ENCODE peak calls at places on chromosomes 7 and 10, in ten cellular contexts. W is AG04450, R is left ventricle myocardium inferior, C is testis, T is RWPE1, X is heart right ventricle, H is upper lobe of right lung, B is A549, U is transverse colon, J is suprapubic skin. L is an unnamed sample.

GRCh38 chr10:91758303-91759146 is 39.7 kb upstream of the TNKS2 start:
- DNase-seq in W (peak), R (no peak), C (no peak), T (peak), X (no peak), H (no peak), B (peak), U (no peak), J (no peak), L (no peak)

GRCh38 chr7:77244222-77244934 is 44.8 kb upstream of the FGL2 start:
- DNase-seq in W (no peak), R (no peak), C (no peak), T (no peak), X (no peak), H (no peak), B (no peak), U (no peak), J (no peak), L (no peak)

GRCh38 chr10:80519936-80520650 is 17.6 kb upstream of the SH2D4B start:
- DNase-seq in W (no peak), R (no peak), C (no peak), T (no peak), X (no peak), H (no peak), B (no peak), U (no peak), J (no peak), L (no peak)

GRCh38 chr10:52566471-52567246 is 205.9 kb downstream of the MBL2 start:
- DNase-seq in W (peak), R (no peak), C (no peak), T (peak), X (no peak), H (no peak), B (peak), U (no peak), J (no peak), L (no peak)

GRCh38 chr10:50407077-50407801 is 155.9 kb upstream of the ASAH2 start:
- DNase-seq in W (no peak), R (no peak), C (no peak), T (no peak), X (no peak), H (no peak), B (no peak), U (no peak), J (no peak), L (no peak)

GRCh38 chr7:5417106-5418071 is 6.2 kb downstream of the TNRC18 start:
- DNase-seq in W (no peak), R (no peak), C (no peak), T (no peak), X (no peak), H (peak), B (peak), U (no peak), J (no peak), L (no peak)

GRCh38 chr10:2978111-2978510 is 89.2 kb upstream of the PFKP start:
- DNase-seq in W (no peak), R (no peak), C (no peak), T (peak), X (no peak), H (no peak), B (peak), U (no peak), J (no peak), L (no peak)

GRCh38 chr7:21942955-21943354 is 2.7 kb downstream of the CDCA7L start:
- DNase-seq in W (no peak), R (no peak), C (no peak), T (no peak), X (no peak), H (no peak), B (no peak), U (no peak), J (no peak), L (no peak)

GRCh38 chr7:111107989-111108388 is 17.1 kb downstream of the LRRN3 start:
- DNase-seq in W (no peak), R (no peak), C (no peak), T (no peak), X (no peak), H (no peak), B (no peak), U (no peak), J (no peak), L (no peak)

GRCh38 chr10:99534939-99535763 is 2.4 kb downstream of the NKX2-3 start:
- DNase-seq in W (no peak), R (no peak), C (no peak), T (peak), X (no peak), H (no peak), B (peak), U (peak), J (no peak), L (no peak)

GRCh38 chr7:47636693-47637175 is 54.8 kb upstream of the TNS3 start:
- DNase-seq in W (no peak), R (peak), C (no peak), T (no peak), X (no peak), H (no peak), B (no peak), U (no peak), J (no peak), L (no peak)

GRCh38 chr10:30725661-30726060 is 96.1 kb upstream of the LYZL2 start:
- DNase-seq in W (no peak), R (no peak), C (no peak), T (no peak), X (no peak), H (no peak), B (no peak), U (no peak), J (peak), L (no peak)

GRCh38 chr7:69598487-69599148 is 343 bp downstream of the AUTS2 start:
- DNase-seq in W (no peak), R (no peak), C (peak), T (peak), X (peak), H (peak), B (no peak), U (no peak), J (no peak), L (no peak)

GRCh38 chr10:122020202-122020601 is 31.2 kb downstream of the TACC2 start:
- DNase-seq in W (no peak), R (no peak), C (no peak), T (no peak), X (no peak), H (no peak), B (no peak), U (no peak), J (no peak), L (no peak)

GRCh38 chr7:7321681-7322080 is 139.3 kb downstream of the C1GALT1 start:
- DNase-seq in W (no peak), R (no peak), C (no peak), T (peak), X (no peak), H (no peak), B (peak), U (peak), J (no peak), L (no peak)

GRCh38 chr10:47269294-47269693 is 30.7 kb upstream of the GDF10 start:
- DNase-seq in W (no peak), R (no peak), C (no peak), T (no peak), X (no peak), H (no peak), B (no peak), U (no peak), J (no peak), L (no peak)

GRCh38 chr7:24777811-24778210 is 20.5 kb upstream of the GSDME start:
- DNase-seq in W (no peak), R (no peak), C (no peak), T (no peak), X (no peak), H (no peak), B (no peak), U (no peak), J (no peak), L (no peak)

GRCh38 chr7:66430164-66430545 is 198.5 kb upstream of the KCTD7 start:
- DNase-seq in W (no peak), R (no peak), C (no peak), T (no peak), X (no peak), H (no peak), B (no peak), U (peak), J (no peak), L (no peak)
- H3K27ac ChIP-seq in W (no peak), R (no peak), C (no peak), T (no peak), X (no peak), H (no peak), B (no peak), U (peak), J (no peak), L (no peak)

GRCh38 chr10:26739087-26739631 is 41.7 kb downstream of the PDSS1 start:
- DNase-seq in W (no peak), R (no peak), C (no peak), T (no peak), X (no peak), H (no peak), B (no peak), U (no peak), J (no peak), L (no peak)
- H3K27ac ChIP-seq in W (no peak), R (no peak), C (no peak), T (no peak), X (no peak), H (no peak), B (no peak), U (no peak), J (no peak), L (peak)

DNA sequence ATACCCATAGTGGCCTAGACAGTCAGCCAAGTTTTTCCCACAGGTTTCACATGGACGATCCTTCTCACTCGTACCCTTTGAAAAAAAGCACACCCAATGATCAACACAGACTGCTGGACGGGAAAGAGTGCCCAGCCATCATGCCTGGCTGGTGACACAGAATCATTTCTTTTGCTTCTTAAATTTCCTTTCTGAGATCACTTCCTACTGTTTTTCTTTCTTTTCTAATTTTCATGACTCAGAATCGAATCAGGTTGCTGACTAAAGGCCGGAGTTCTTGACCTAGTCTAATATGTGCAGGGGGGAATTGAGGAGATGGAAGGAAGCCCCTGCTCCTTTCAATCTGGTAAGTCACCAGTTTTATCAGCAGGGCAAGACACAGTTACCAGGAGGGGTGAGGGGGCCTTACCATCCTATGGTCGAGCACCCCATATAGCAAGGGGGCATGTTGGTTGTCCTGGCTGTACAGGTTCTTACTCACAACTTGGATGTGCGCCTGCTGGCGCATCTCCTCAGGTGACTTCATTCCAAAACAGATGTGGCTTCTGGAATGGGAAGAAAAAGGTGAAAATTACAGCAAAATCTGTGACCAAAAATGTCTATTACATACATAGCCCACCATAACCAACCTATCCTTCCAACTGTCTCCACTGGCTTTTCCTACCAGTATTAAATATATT is 3.5 kb downstream of the POLR3A start:
- DNase-seq in W (no peak), R (no peak), C (no peak), T (peak), X (no peak), H (no peak), B (no peak), U (no peak), J (no peak), L (no peak)
- H3K27ac ChIP-seq in W (peak), R (no peak), C (no peak), T (peak), X (no peak), H (no peak), B (no peak), U (no peak), J (no peak), L (peak)

GRCh38 chr10:90042075-90042474 is 340.7 kb downstream of the KIF20B start:
- DNase-seq in W (no peak), R (no peak), C (no peak), T (no peak), X (no peak), H (no peak), B (no peak), U (no peak), J (no peak), L (no peak)

GRCh38 chr10:90051474-90051873 is 350.1 kb downstream of the KIF20B start:
- DNase-seq in W (no peak), R (no peak), C (no peak), T (peak), X (peak), H (peak), B (no peak), U (no peak), J (no peak), L (peak)

GRCh38 chr10:90051053-90051452 is 349.7 kb downstream of the KIF20B start:
- DNase-seq in W (no peak), R (no peak), C (no peak), T (no peak), X (no peak), H (no peak), B (no peak), U (no peak), J (no peak), L (no peak)

GRCh38 chr10:90041585-90041984 is 340.2 kb downstream of the KIF20B start:
- DNase-seq in W (no peak), R (no peak), C (no peak), T (no peak), X (no peak), H (no peak), B (no peak), U (no peak), J (no peak), L (no peak)

DNA sequence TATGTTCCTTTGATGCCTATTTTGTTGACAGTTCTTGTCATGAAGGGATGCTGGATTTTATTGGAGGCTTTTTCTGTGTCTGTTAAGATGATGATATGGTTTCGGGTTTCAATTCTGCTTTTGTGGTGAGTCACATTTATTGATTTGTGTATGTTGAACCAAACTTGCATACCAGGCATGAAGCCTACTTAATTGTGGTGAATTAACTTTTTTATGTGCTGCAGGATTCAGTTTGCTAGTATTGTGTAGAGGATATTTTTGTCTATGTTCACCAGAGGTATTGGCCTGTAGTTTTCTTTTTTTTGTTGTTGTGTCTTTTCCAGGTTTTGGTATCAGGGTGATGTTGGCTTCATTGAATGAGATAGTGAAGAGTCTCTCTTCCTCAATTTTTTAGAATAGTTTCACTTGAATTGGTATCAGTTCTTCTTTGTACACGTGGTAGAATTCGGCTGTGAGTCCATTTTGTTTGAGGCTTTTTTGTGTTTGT is 345.9 kb downstream of the KIF20B start:
- DNase-seq in W (no peak), R (no peak), C (no peak), T (no peak), X (no peak), H (no peak), B (no peak), U (no peak), J (no peak), L (no peak)
- H3K27ac ChIP-seq in W (no peak), R (no peak), C (no peak), T (no peak), X (no peak), H (no peak), B (no peak), U (no peak), J (no peak), L (no peak)

GRCh38 chr7:82210422-82211184 is 233.0 kb downstream of the CACNA2D1 start:
- DNase-seq in W (no peak), R (no peak), C (no peak), T (no peak), X (no peak), H (no peak), B (no peak), U (no peak), J (no peak), L (no peak)
- H3K27ac ChIP-seq in W (no peak), R (no peak), C (no peak), T (no peak), X (no peak), H (no peak), B (no peak), U (no peak), J (no peak), L (no peak)

GRCh38 chr10:20596911-20597310 is 300.2 kb downstream of the NEBL start:
- DNase-seq in W (no peak), R (no peak), C (no peak), T (no peak), X (no peak), H (no peak), B (no peak), U (no peak), J (no peak), L (no peak)

GRCh38 chr10:20598590-20598989 is 298.5 kb downstream of the NEBL start:
- DNase-seq in W (peak), R (peak), C (peak), T (peak), X (peak), H (no peak), B (peak), U (no peak), J (peak), L (peak)

GRCh38 chr10:20593649-20594048 is 303.5 kb downstream of the NEBL start:
- DNase-seq in W (no peak), R (no peak), C (no peak), T (no peak), X (no peak), H (no peak), B (no peak), U (no peak), J (no peak), L (no peak)

DNA sequence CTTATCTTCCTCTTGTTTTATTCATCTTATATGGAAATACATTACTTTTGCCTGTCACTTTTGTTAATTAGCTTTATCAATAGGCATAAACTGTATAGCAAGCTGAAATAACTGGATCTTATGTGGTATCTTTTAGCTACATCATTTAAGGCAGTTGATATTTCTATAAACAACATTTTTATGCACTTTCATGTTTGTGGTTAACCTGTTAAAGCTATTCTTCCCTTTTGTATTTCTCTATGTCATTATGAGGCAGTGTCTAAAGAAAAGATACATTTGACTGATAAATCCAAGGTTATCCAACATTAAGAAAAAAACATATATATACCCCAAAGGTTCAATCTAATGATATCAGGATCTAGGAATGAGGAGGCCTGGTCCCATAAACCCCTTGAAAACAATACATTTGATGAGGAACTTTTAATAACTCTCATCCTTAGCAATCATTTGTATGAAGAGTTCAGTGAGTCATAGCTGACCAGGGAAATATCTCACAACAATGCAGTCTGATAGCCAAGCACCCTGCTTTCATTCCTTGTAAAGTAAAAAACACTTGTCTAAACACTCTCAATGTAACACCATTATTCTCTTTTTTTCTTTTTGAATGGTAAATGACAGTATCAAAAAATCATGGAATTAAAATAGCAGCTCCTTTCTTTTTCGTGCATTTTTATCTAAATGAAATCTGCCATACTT is 300.9 kb downstream of the NEBL start:
- DNase-seq in W (no peak), R (no peak), C (no peak), T (no peak), X (no peak), H (no peak), B (no peak), U (no peak), J (no peak), L (no peak)
- H3K27ac ChIP-seq in W (no peak), R (no peak), C (no peak), T (no peak), X (no peak), H (no peak), B (no peak), U (no peak), J (no peak), L (no peak)

DNA sequence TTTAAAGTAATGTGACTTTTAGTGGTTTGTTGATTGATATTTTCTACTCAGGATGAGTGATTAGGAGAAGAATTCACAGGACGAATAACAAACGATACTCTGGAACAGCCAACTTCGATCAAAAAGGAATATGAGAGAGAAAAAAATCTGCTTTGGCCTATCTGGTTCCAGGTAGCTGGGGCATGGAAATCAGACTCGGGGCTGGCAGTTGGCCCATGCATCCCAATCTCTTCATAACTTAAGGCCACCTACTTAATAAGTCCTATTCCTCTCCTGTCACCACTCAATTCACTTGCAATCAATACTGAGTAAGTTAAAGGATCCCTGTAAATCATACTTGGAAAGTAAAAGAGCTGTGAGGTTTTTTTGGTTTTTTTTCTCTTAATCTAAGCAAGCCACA is 1116.2 kb downstream of the SORCS3 start:
- DNase-seq in W (no peak), R (peak), C (no peak), T (no peak), X (no peak), H (no peak), B (no peak), U (no peak), J (no peak), L (no peak)
- H3K27ac ChIP-seq in W (no peak), R (no peak), C (no peak), T (no peak), X (no peak), H (no peak), B (no peak), U (no peak), J (no peak), L (no peak)

DNA sequence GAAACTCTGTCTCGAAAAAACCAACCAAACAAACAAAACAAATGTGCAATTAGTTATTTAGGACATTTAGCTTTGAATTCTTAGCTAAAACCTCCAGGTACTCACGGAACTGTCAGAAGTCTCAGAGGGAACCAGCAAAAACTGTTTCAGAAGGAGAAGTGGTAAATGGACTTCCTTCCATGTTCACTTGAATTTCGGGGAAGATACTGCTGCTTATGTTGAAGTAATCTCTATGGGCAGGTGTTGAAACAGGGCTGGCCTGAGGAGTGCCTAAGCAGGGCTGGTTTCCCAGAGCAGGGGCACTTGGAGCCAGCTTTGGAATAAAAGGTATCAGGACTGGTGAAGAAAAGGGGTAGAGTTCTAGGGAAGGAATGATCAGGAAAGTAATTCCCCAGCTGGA is 2.4 kb upstream of the EXOC6 start:
- DNase-seq in W (no peak), R (no peak), C (no peak), T (no peak), X (no peak), H (no peak), B (no peak), U (no peak), J (no peak), L (no peak)
- H3K27ac ChIP-seq in W (no peak), R (no peak), C (no peak), T (no peak), X (no peak), H (peak), B (no peak), U (no peak), J (no peak), L (no peak)

GRCh38 chr7:80918406-80918805 is 445 bp downstream of the SEMA3C start:
- DNase-seq in W (no peak), R (no peak), C (peak), T (peak), X (no peak), H (no peak), B (peak), U (no peak), J (no peak), L (no peak)
- H3K27ac ChIP-seq in W (no peak), R (peak), C (peak), T (peak), X (peak), H (peak), B (peak), U (peak), J (peak), L (peak)

GRCh38 chr10:93334181-93334580 is 148.0 kb downstream of the MYOF start:
- DNase-seq in W (no peak), R (no peak), C (no peak), T (no peak), X (no peak), H (no peak), B (no peak), U (no peak), J (no peak), L (no peak)
- H3K27ac ChIP-seq in W (no peak), R (no peak), C (no peak), T (no peak), X (no peak), H (no peak), B (no peak), U (no peak), J (peak), L (peak)